ENCODE peak calls at places on chromosomes 1 and 21, in eight cellular contexts. I is ELR; C is T-cell; S is left lobe of liver; K is AG04450; Z is esophagus squamous epithelium; V is amygdala; D is activated T-cell treated with anti-CD3 and anti-CD28 coated beads, Interleukin-2, amount 50 U/mL, for 72 hours. A is an unnamed sample.

GRCh38 chr21:35697321-35697808 is 363.0 kb downstream of the SETD4 start:
- DNase-seq in S (peak; percentile 55), I (no peak), D (peak; percentile 8), Z (no peak), C (no peak), K (no peak), V (peak; percentile 14), A (no peak)

GRCh38 chr1:25099343-25099951 is 132.9 kb downstream of the SYF2 start:
- DNase-seq in D (peak; percentile 69), K (no peak), V (no peak), C (peak; percentile 10), S (no peak), Z (no peak), I (peak; percentile 9), A (peak; percentile 36)

GRCh38 chr1:48761986-48762385 is 14.7 kb downstream of the BEND5 start:
- DNase-seq in D (no peak), I (no peak), S (no peak), C (no peak), Z (no peak), V (no peak), K (no peak), A (no peak)

GRCh38 chr1:22646359-22646758 is 2.9 kb downstream of the C1QC start:
- DNase-seq in I (no peak), D (no peak), S (no peak), Z (no peak), V (no peak), C (no peak), K (no peak), A (no peak)

GRCh38 chr1:25022361-25023189 is 92.5 kb upstream of the RUNX3 start:
- DNase-seq in S (peak; percentile 56), Z (peak; percentile 53), C (peak; percentile 93), V (peak; percentile 19), D (peak; percentile 97), K (peak; percentile 62), I (peak; percentile 97), A (peak; percentile 91)

GRCh38 chr1:153534933-153535663 is 693 bp downstream of the S100A6 start:
- DNase-seq in D (peak; percentile 46), Z (no peak), C (no peak), S (no peak), K (no peak), I (peak; percentile 64), V (no peak), A (peak; percentile 46)

GRCh38 chr1:66503841-66504470 is 30.0 kb upstream of the SGIP1 start:
- DNase-seq in V (peak; percentile 1), C (no peak), K (no peak), I (peak; percentile 81), S (no peak), D (peak; percentile 35), Z (no peak), A (no peak)

GRCh38 chr1:51303751-51304196 is 26.6 kb downstream of the TTC39A start:
- DNase-seq in V (no peak), K (no peak), Z (no peak), I (no peak), C (no peak), D (peak; percentile 34), S (no peak), A (no peak)

GRCh38 chr1:89310505-89310904 is 37.8 kb upstream of the GBP5 start:
- DNase-seq in S (no peak), V (no peak), I (no peak), C (no peak), K (no peak), Z (no peak), D (no peak), A (no peak)

GRCh38 chr1:244653439-244654283 is 735 bp downstream of the DESI2 start:
- DNase-seq in V (peak; percentile 47), D (no peak), S (peak; percentile 54), I (peak; percentile 44), Z (no peak), C (no peak), K (no peak), A (no peak)

GRCh38 chr1:200890818-200891773 is 3.6 kb upstream of the INAVA start:
- DNase-seq in V (no peak), Z (no peak), C (no peak), D (no peak), I (peak; percentile 63), K (no peak), S (no peak), A (no peak)

GRCh38 chr1:211323156-211324063 is 3.2 kb upstream of the TRAF5 start:
- DNase-seq in Z (no peak), D (peak; percentile 69), S (no peak), I (peak; percentile 74), V (no peak), C (peak; percentile 51), K (no peak), A (peak; percentile 59)

GRCh38 chr1:198079432-198079951 is 77.3 kb upstream of the NEK7 start:
- DNase-seq in K (no peak), D (no peak), C (no peak), S (no peak), V (no peak), I (no peak), Z (no peak), A (no peak)

GRCh38 chr1:156076609-156077429 is 5.4 kb downstream of the MEX3A start:
- DNase-seq in S (peak; percentile 81), C (no peak), I (no peak), K (no peak), D (peak; percentile 27), Z (no peak), V (no peak), A (no peak)

GRCh38 chr1:94634977-94635416 is 93.4 kb upstream of the F3 start:
- DNase-seq in Z (no peak), K (no peak), D (no peak), C (no peak), I (no peak), V (no peak), S (no peak), A (no peak)

GRCh38 chr1:46554236-46555080 is 3.0 kb upstream of the KNCN start:
- DNase-seq in V (no peak), C (no peak), S (no peak), D (no peak), Z (no peak), I (no peak), K (no peak), A (no peak)

GRCh38 chr1:21034725-21035628 is 141.7 kb downstream of the EIF4G3 start:
- DNase-seq in C (no peak), K (no peak), S (no peak), V (no peak), I (no peak), D (no peak), Z (no peak), A (no peak)